ENCODE peak calls at places on chromosomes 13 and 19, in four cellular contexts. V, I, X and L are unnamed samples.

GRCh38 chr19:53019684-53020083 is 6.0 kb downstream of the ERVV-1 start:
- DNase-seq in V (peak), I (peak), X (no peak), L (no peak)

GRCh38 chr13:112928958-112929777 is 39.8 kb upstream of the MCF2L start:
- DNase-seq in V (no peak), I (peak), X (no peak), L (no peak)

GRCh38 chr13:71869274-71869673 is 2.3 kb upstream of the DACH1 start:
- DNase-seq in V (no peak), I (no peak), X (no peak), L (no peak)

GRCh38 chr13:72696590-72696989 is 30.8 kb downstream of the MZT1 start:
- DNase-seq in V (no peak), I (peak), X (no peak), L (no peak)

GRCh38 chr13:92901739-92902138 is 324.9 kb upstream of the GPC6 start:
- DNase-seq in V (no peak), I (no peak), X (no peak), L (no peak)

GRCh38 chr13:25214371-25215252 is 42.5 kb upstream of the AMER2 start:
- DNase-seq in V (no peak), I (peak), X (peak), L (peak)

GRCh38 chr19:6041991-6042421 is 64.1 kb upstream of the RANBP3 start:
- DNase-seq in V (no peak), I (no peak), X (no peak), L (no peak)

GRCh38 chr13:39350461-39350881 is 252.5 kb downstream of the LHFPL6 start:
- DNase-seq in V (no peak), I (peak), X (peak), L (peak)

GRCh38 chr19:5038631-5039271 is 69.8 kb downstream of the KDM4B start:
- DNase-seq in V (peak), I (peak), X (no peak), L (no peak)

GRCh38 chr19:49071860-49072547 is 495 bp downstream of the KCNA7 start:
- DNase-seq in V (peak), I (no peak), X (peak), L (peak)

GRCh38 chr13:57724486-57725272 is 93.1 kb downstream of the PCDH17 start:
- DNase-seq in V (no peak), I (no peak), X (no peak), L (no peak)

GRCh38 chr13:101892296-101892695 is 439.8 kb downstream of the ITGBL1 start:
- DNase-seq in V (no peak), I (no peak), X (no peak), L (no peak)

GRCh38 chr19:15464394-15465385 is at the start of gene RASAL3:
- DNase-seq in V (peak), I (peak), X (no peak), L (no peak)

GRCh38 chr13:60696602-60697001 is 299.6 kb downstream of the TDRD3 start:
- DNase-seq in V (no peak), I (no peak), X (no peak), L (no peak)

GRCh38 chr13:72849571-72849970 is 67.6 kb downstream of the PIBF1 start:
- DNase-seq in V (no peak), I (peak), X (no peak), L (no peak)

GRCh38 chr13:98320561-98321105 is 143.6 kb upstream of the RNF113B start:
- DNase-seq in V (no peak), I (no peak), X (no peak), L (no peak)

GRCh38 chr19:50498219-50499056 is 12.6 kb downstream of the JOSD2 start:
- DNase-seq in V (no peak), I (no peak), X (no peak), L (no peak)

GRCh38 chr19:54517483-54517882 is 14.9 kb downstream of the LAIR2 start:
- DNase-seq in V (peak), I (peak), X (peak), L (peak)

GRCh38 chr13:34076319-34076718 is 258.4 kb downstream of the RFC3 start:
- DNase-seq in V (no peak), I (no peak), X (no peak), L (no peak)

GRCh38 chr13:108070491-108070890 is 144.8 kb downstream of the LIG4 start:
- DNase-seq in V (no peak), I (no peak), X (no peak), L (no peak)

GRCh38 chr19:10271543-10272086 is 695 bp downstream of the ICAM1 start:
- DNase-seq in V (peak), I (peak), X (no peak), L (peak)

GRCh38 chr19:34341935-34342680 is 22.9 kb upstream of the GPI start:
- DNase-seq in V (no peak), I (no peak), X (no peak), L (no peak)

GRCh38 chr13:34128661-34129060 is 310.7 kb downstream of the RFC3 start:
- DNase-seq in V (no peak), I (no peak), X (no peak), L (no peak)

GRCh38 chr19:6225232-6225635 is 54.5 kb downstream of the MLLT1 start:
- DNase-seq in V (no peak), I (no peak), X (no peak), L (peak)

GRCh38 chr13:49454388-49455015 is 10.4 kb downstream of the SETDB2 start:
- DNase-seq in V (no peak), I (no peak), X (no peak), L (no peak)

GRCh38 chr13:35554972-35555623 is 78.6 kb upstream of the MAB21L1 start:
- DNase-seq in V (no peak), I (no peak), X (no peak), L (no peak)

GRCh38 chr19:6209680-6210079 is 70.1 kb downstream of the MLLT1 start:
- DNase-seq in V (no peak), I (no peak), X (no peak), L (no peak)

GRCh38 chr13:29577135-29578051 is 18.1 kb downstream of the SLC7A1 start:
- DNase-seq in V (no peak), I (no peak), X (no peak), L (no peak)

GRCh38 chr13:29852464-29853054 is 2.1 kb upstream of the UBL3 start:
- DNase-seq in V (no peak), I (no peak), X (no peak), L (no peak)

GRCh38 chr13:99308481-99309087 is 1.4 kb upstream of the GPR183 start:
- DNase-seq in V (no peak), I (peak), X (no peak), L (no peak)

GRCh38 chr19:45474191-45474940 is 6.6 kb downstream of the FOSB start:
- DNase-seq in V (no peak), I (peak), X (no peak), L (no peak)

GRCh38 chr19:39296055-39296645 is at the start of gene IFNL1:
- DNase-seq in V (no peak), I (no peak), X (no peak), L (no peak)

GRCh38 chr19:50822661-50823208 is 852 bp downstream of the KLK1 start:
- DNase-seq in V (no peak), I (no peak), X (no peak), L (no peak)

GRCh38 chr19:3743486-3743885 is 18.0 kb downstream of the APBA3 start:
- DNase-seq in V (no peak), I (peak), X (no peak), L (no peak)

GRCh38 chr13:31192306-31192705 is 7.5 kb upstream of the B3GLCT start:
- DNase-seq in V (no peak), I (no peak), X (no peak), L (no peak)

GRCh38 chr13:95385808-95386207 is 84.6 kb upstream of the ABCC4 start:
- DNase-seq in V (no peak), I (no peak), X (no peak), L (no peak)

GRCh38 chr19:1942078-1942933 is 1.3 kb downstream of the CSNK1G2 start:
- DNase-seq in V (peak), I (peak), X (peak), L (peak)

GRCh38 chr19:33416307-33417215 is 43.1 kb downstream of the CEBPG start:
- DNase-seq in V (peak), I (peak), X (peak), L (peak)

GRCh38 chr19:50203281-50204080 is at the start of gene MYH14:
- DNase-seq in V (peak), I (peak), X (peak), L (peak)